ENCODE peak calls at places on chromosomes 5 and 9, in four cellular contexts. V is cardiac muscle cell; P is CD8-positive, alpha-beta memory T cell; U is brain microvascular endothelial cell. F is an unnamed sample.
A peak's percentile ranks its signal among the peaks of the same experiment; 100 is the strongest.

GRCh38 chr5:9356306-9356942 is 189.5 kb downstream of the SEMA5A start:
- DNase-seq in V (no peak), U (no peak), P (no peak), F (no peak)

GRCh38 chr9:127096208-127096607 is 26.2 kb downstream of the ANGPTL2 start:
- DNase-seq in P (no peak), V (no peak), U (no peak), F (peak; percentile 4)

GRCh38 chr5:56340196-56340980 is 107.3 kb upstream of the ANKRD55 start:
- DNase-seq in V (no peak), U (no peak), P (no peak), F (no peak)

GRCh38 chr9:18768951-18769622 is 263.9 kb downstream of the SAXO1 start:
- DNase-seq in P (no peak), V (peak; percentile 19), U (no peak), F (no peak)

GRCh38 chr5:11683666-11684065 is 220.6 kb downstream of the CTNND2 start:
- DNase-seq in U (no peak), P (no peak), V (no peak), F (no peak)

GRCh38 chr5:55868846-55869245 is 17.7 kb downstream of the IL31RA start:
- DNase-seq in P (no peak), V (no peak), U (peak; percentile 99), F (no peak)

GRCh38 chr9:4828776-4829175 is 36.0 kb downstream of the RCL1 start:
- DNase-seq in P (no peak), V (no peak), U (no peak), F (no peak)

GRCh38 chr5:136424835-136425694 is 59.7 kb upstream of the TRPC7 start:
- DNase-seq in U (peak; percentile 21), P (peak; percentile 6), V (peak; percentile 88), F (peak; percentile 33)

GRCh38 chr5:132008961-132009680 is 2.3 kb downstream of the ACSL6 start:
- DNase-seq in U (no peak), P (no peak), V (no peak), F (no peak)

GRCh38 chr9:115649991-115650472 is 503.6 kb upstream of the PAPPA start:
- DNase-seq in V (no peak), P (no peak), U (peak; percentile 100), F (no peak)

GRCh38 chr9:130220351-130220750 is 45.2 kb upstream of the HMCN2 start:
- DNase-seq in U (no peak), P (no peak), V (peak; percentile 79), F (no peak)

GRCh38 chr5:67770431-67771025 is 445.0 kb upstream of the PIK3R1 start:
- DNase-seq in P (no peak), V (no peak), U (no peak), F (no peak)

GRCh38 chr9:79694676-79695400 is 123.1 kb downstream of the TLE4 start:
- DNase-seq in U (peak; percentile 90), V (no peak), P (no peak), F (no peak)

GRCh38 chr5:179880066-179880650 is 21.5 kb upstream of the MRNIP start:
- DNase-seq in P (no peak), U (no peak), V (no peak), F (no peak)

GRCh38 chr9:34719021-34719768 is 9.3 kb upstream of the CCL21 start:
- DNase-seq in P (no peak), U (no peak), V (no peak), F (no peak)

GRCh38 chr9:96062051-96062450 is 186.6 kb downstream of the ERCC6L2 start:
- DNase-seq in V (no peak), U (no peak), P (no peak), F (no peak)

GRCh38 chr5:127311349-127311748 is 20.8 kb downstream of the MEGF10 start:
- DNase-seq in U (no peak), V (no peak), P (no peak), F (no peak)

GRCh38 chr9:127614961-127615360 is 2.9 kb downstream of the STXBP1 start:
- DNase-seq in P (no peak), U (no peak), V (no peak), F (no peak)

GRCh38 chr9:113633782-113634596 is 170.5 kb downstream of the RGS3 start:
- DNase-seq in P (no peak), U (no peak), V (no peak), F (no peak)

GRCh38 chr9:123834907-123835562 is 94.9 kb downstream of the DENND1A start:
- DNase-seq in U (peak; percentile 7), P (no peak), V (peak; percentile 8), F (peak; percentile 54)

GRCh38 chr9:128927731-128928411 is 7.1 kb downstream of the PHYHD1 start:
- DNase-seq in P (peak; percentile 38), U (peak; percentile 27), V (peak; percentile 69), F (peak; percentile 57)

GRCh38 chr9:32340401-32340800 is 44.0 kb upstream of the ACO1 start:
- DNase-seq in U (no peak), V (no peak), P (no peak), F (no peak)

GRCh38 chr9:19517202-19517942 is 108.6 kb downstream of the ACER2 start:
- DNase-seq in P (no peak), U (no peak), V (no peak), F (no peak)

GRCh38 chr5:175230299-175230698 is 213.7 kb downstream of the DRD1 start:
- DNase-seq in U (no peak), V (no peak), P (no peak), F (no peak)

GRCh38 chr9:109354190-109354589 is 33.3 kb upstream of the EPB41L4B start:
- DNase-seq in V (no peak), P (no peak), U (no peak), F (no peak)

GRCh38 chr9:121651295-121652036 is at the start of gene DAB2IP:
- DNase-seq in V (peak; percentile 89), U (no peak), P (no peak), F (no peak)

GRCh38 chr9:136318111-136318768 is 9.1 kb upstream of the GPSM1 start:
- DNase-seq in U (no peak), V (no peak), P (no peak), F (no peak)

GRCh38 chr5:62265648-62266112 is 40.3 kb upstream of the KIF2A start:
- DNase-seq in U (no peak), P (no peak), V (no peak), F (no peak)

GRCh38 chr9:86287013-86287412 is 4.7 kb upstream of the ISCA1 start:
- DNase-seq in P (no peak), U (peak; percentile 42), V (peak; percentile 49), F (no peak)

GRCh38 chr5:90421136-90421535 is 11.6 kb upstream of the CETN3 start:
- DNase-seq in V (peak; percentile 63), P (no peak), U (no peak), F (no peak)

GRCh38 chr9:80586786-80587185 is 1015.0 kb downstream of the TLE4 start:
- DNase-seq in V (no peak), U (no peak), P (no peak), F (no peak)

GRCh38 chr5:71719092-71719964 is at the start of gene CARTPT:
- DNase-seq in V (peak; percentile 86), P (no peak), U (no peak), F (no peak)

GRCh38 chr5:33180900-33181299 is 259.9 kb upstream of the TARS1 start:
- DNase-seq in P (no peak), U (peak; percentile 36), V (peak; percentile 15), F (no peak)

GRCh38 chr5:60535198-60535597 is 164.8 kb downstream of the DEPDC1B start:
- DNase-seq in P (no peak), U (no peak), V (no peak), F (no peak)
- H3K4me3 ChIP-seq in P (no peak overlapping the region), U (no peak overlapping the region), V (no peak overlapping the region), F (no peak overlapping the region)

DNA sequence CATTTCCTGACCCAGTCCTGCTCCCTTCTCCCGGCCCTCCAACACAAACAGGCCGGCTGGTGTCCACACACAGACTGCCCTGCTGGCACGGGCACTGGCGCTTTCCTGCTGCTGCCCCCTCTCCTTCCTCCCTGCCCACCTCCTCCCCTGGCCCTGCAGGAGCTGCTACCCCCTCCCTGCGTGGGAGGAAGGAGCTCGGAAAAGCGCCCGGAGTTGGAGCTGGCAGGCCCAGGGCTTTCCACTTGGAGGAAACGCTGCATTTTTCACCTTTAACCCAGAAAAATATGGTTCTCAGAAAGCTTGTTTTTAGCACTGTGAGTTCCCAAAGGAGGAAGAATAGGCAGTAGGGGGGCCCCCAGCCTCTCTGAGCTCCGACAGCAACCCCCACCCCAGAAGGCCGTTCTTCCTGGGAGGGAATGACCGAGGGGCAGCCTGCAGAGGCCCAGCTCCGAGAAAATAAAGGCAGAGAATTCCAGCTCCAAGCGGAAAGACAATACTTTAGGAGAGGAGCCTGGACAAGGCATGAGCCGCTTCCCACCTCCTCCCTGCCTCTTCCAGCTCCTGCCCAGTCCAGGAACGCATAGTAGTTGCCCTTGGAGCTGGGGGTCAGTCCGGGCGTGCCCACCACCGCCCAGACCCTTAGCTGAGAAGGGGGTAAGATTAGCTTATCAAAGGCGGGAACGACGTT is 88.9 kb downstream of the LIFR start:
- DNase-seq in V (no peak), U (no peak), P (no peak), F (no peak)
- H3K4me3 ChIP-seq in V (no peak overlapping the region), U (peak overlapping the region; percentile 26), P (no peak overlapping the region), F (no peak overlapping the region)

GRCh38 chr9:125889524-125890473 is 142.6 kb downstream of the PBX3 start:
- DNase-seq in P (peak; percentile 2), U (peak; percentile 9), V (peak; percentile 66), F (peak; percentile 32)

GRCh38 chr9:125886365-125886764 is 139.2 kb downstream of the PBX3 start:
- DNase-seq in V (no peak), P (no peak), U (no peak), F (no peak)

GRCh38 chr9:125890793-125891192 is 143.6 kb downstream of the PBX3 start:
- DNase-seq in V (no peak), U (no peak), P (no peak), F (no peak)

GRCh38 chr9:125889122-125889523 is 141.9 kb downstream of the PBX3 start:
- DNase-seq in U (peak; percentile 2), V (peak; percentile 20), P (no peak), F (peak; percentile 2)

DNA sequence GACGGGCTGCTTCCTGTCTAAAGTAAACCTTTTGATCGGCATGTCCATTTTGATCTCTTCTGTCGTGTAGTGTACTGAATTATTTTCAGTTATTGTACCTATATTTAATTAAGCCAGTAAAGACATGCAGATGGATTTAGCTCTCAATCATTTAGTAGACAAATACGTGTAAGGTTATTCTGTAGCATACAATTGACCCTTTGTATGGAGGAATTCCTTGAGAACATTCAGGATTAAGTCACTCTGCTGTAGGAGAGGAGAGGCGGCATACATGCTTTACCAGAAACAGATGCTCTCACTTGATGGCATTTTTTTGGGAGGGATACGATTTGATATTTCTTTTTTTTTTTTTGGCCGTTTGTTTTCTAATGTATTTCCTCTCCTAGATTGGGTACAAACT is 141.0 kb downstream of the PBX3 start:
- DNase-seq in U (no peak), P (no peak), V (no peak), F (no peak)
- H3K4me3 ChIP-seq in U (no peak overlapping the region), P (no peak overlapping the region), V (no peak overlapping the region), F (no peak overlapping the region)

DNA sequence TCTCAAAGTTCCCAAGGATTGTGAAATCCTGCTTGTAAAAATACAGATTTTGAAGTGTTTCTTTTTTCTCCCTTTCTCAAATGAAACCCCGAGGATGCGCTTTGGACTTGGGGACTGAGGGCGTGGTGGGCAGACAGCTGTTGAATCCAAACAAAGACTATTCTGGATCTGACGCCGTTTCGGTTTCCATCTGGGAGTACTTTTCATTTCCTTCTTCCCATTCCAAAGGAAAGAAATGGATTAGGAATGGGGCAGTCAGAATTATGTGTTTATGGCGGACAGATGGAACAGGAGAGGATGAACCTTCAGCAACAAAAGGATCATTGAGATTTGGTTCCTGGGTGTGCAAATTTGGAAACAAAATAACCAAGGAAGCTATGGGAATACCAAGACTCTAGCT is 300.5 kb downstream of the PARP8 start:
- DNase-seq in P (no peak), V (no peak), U (no peak), F (no peak)
- H3K4me3 ChIP-seq in P (no peak overlapping the region), V (no peak overlapping the region), U (no peak overlapping the region), F (peak overlapping the region; percentile 26)

F was measured in CD4-positive, CD25-positive, alpha-beta regulatory T cell.